ENCODE peak calls at places on chromosome 3, in nine cellular contexts. One of them, this sample, is unnamed.

GRCh38 chr3:44995142-44995770 is 19.2 kb downstream of the EXOSC7 start:
- DNase-seq in GM19239: no peak
- DNase-seq in fibroblast of villous mesenchyme: peak
- DNase-seq in neural crest cell: no peak
- DNase-seq in SK-N-SH: peak
- DNase-seq in NCI-H1436: peak
- DNase-seq in HT1080: no peak
- DNase-seq in cardiac muscle cell: no peak
- DNase-seq in stimulated activated CD4-positive, alpha-beta T cell treated with anti-CD3 and anti-CD28 coated beads, TNF-alpha, amount 100 ng/mL, for 4 hours: no peak
- DNase-seq in this sample: no peak

GRCh38 chr3:46899151-46900006 is 21.9 kb downstream of the PTH1R start:
- DNase-seq in NCI-H1436: no peak
- DNase-seq in GM19239: no peak
- DNase-seq in cardiac muscle cell: no peak
- DNase-seq in fibroblast of villous mesenchyme: no peak
- DNase-seq in HT1080: no peak
- DNase-seq in stimulated activated CD4-positive, alpha-beta T cell treated with anti-CD3 and anti-CD28 coated beads, TNF-alpha, amount 100 ng/mL, for 4 hours: no peak
- DNase-seq in neural crest cell: no peak
- DNase-seq in SK-N-SH: no peak
- DNase-seq in this sample: no peak

GRCh38 chr3:11335056-11335608 is 62.9 kb downstream of the ATG7 start:
- DNase-seq in SK-N-SH: peak
- DNase-seq in fibroblast of villous mesenchyme: peak
- DNase-seq in HT1080: peak
- DNase-seq in cardiac muscle cell: peak
- DNase-seq in neural crest cell: peak
- DNase-seq in stimulated activated CD4-positive, alpha-beta T cell treated with anti-CD3 and anti-CD28 coated beads, TNF-alpha, amount 100 ng/mL, for 4 hours: no peak
- DNase-seq in NCI-H1436: peak
- DNase-seq in GM19239: peak
- DNase-seq in this sample: peak

GRCh38 chr3:43873723-43874122 is 183.0 kb downstream of the ABHD5 start:
- DNase-seq in neural crest cell: no peak
- DNase-seq in NCI-H1436: no peak
- DNase-seq in SK-N-SH: no peak
- DNase-seq in GM19239: no peak
- DNase-seq in fibroblast of villous mesenchyme: no peak
- DNase-seq in cardiac muscle cell: no peak
- DNase-seq in HT1080: peak
- DNase-seq in stimulated activated CD4-positive, alpha-beta T cell treated with anti-CD3 and anti-CD28 coated beads, TNF-alpha, amount 100 ng/mL, for 4 hours: no peak
- DNase-seq in this sample: no peak

GRCh38 chr3:49602049-49602554 is 47.8 kb downstream of the BSN start:
- DNase-seq in SK-N-SH: no peak
- DNase-seq in fibroblast of villous mesenchyme: no peak
- DNase-seq in NCI-H1436: no peak
- DNase-seq in stimulated activated CD4-positive, alpha-beta T cell treated with anti-CD3 and anti-CD28 coated beads, TNF-alpha, amount 100 ng/mL, for 4 hours: no peak
- DNase-seq in GM19239: no peak
- DNase-seq in neural crest cell: no peak
- DNase-seq in cardiac muscle cell: no peak
- DNase-seq in HT1080: peak
- DNase-seq in this sample: no peak

GRCh38 chr3:64244011-64244942 is 19.0 kb upstream of the PRICKLE2 start:
- DNase-seq in fibroblast of villous mesenchyme: no peak
- DNase-seq in SK-N-SH: no peak
- DNase-seq in neural crest cell: no peak
- DNase-seq in HT1080: peak
- DNase-seq in GM19239: no peak
- DNase-seq in stimulated activated CD4-positive, alpha-beta T cell treated with anti-CD3 and anti-CD28 coated beads, TNF-alpha, amount 100 ng/mL, for 4 hours: no peak
- DNase-seq in cardiac muscle cell: no peak
- DNase-seq in NCI-H1436: no peak
- DNase-seq in this sample: no peak

GRCh38 chr3:107431298-107432012 is 54.2 kb downstream of the CCDC54 start:
- DNase-seq in fibroblast of villous mesenchyme: peak
- DNase-seq in SK-N-SH: peak
- DNase-seq in HT1080: no peak
- DNase-seq in stimulated activated CD4-positive, alpha-beta T cell treated with anti-CD3 and anti-CD28 coated beads, TNF-alpha, amount 100 ng/mL, for 4 hours: peak
- DNase-seq in NCI-H1436: peak
- DNase-seq in cardiac muscle cell: peak
- DNase-seq in neural crest cell: peak
- DNase-seq in GM19239: no peak
- DNase-seq in this sample: peak

GRCh38 chr3:124858275-124858674 is 28.9 kb downstream of the ITGB5 start:
- DNase-seq in stimulated activated CD4-positive, alpha-beta T cell treated with anti-CD3 and anti-CD28 coated beads, TNF-alpha, amount 100 ng/mL, for 4 hours: no peak
- DNase-seq in HT1080: peak
- DNase-seq in neural crest cell: no peak
- DNase-seq in GM19239: no peak
- DNase-seq in fibroblast of villous mesenchyme: peak
- DNase-seq in cardiac muscle cell: no peak
- DNase-seq in NCI-H1436: no peak
- DNase-seq in SK-N-SH: no peak
- DNase-seq in this sample: no peak

GRCh38 chr3:72011495-72011894 is 226.5 kb upstream of the PROK2 start:
- DNase-seq in NCI-H1436: no peak
- DNase-seq in cardiac muscle cell: no peak
- DNase-seq in GM19239: no peak
- DNase-seq in HT1080: peak
- DNase-seq in stimulated activated CD4-positive, alpha-beta T cell treated with anti-CD3 and anti-CD28 coated beads, TNF-alpha, amount 100 ng/mL, for 4 hours: no peak
- DNase-seq in fibroblast of villous mesenchyme: no peak
- DNase-seq in neural crest cell: no peak
- DNase-seq in SK-N-SH: no peak
- DNase-seq in this sample: no peak

GRCh38 chr3:105868450-105868744 is 415 bp downstream of the CBLB start:
- DNase-seq in NCI-H1436: peak
- DNase-seq in neural crest cell: peak
- DNase-seq in GM19239: no peak
- DNase-seq in SK-N-SH: peak
- DNase-seq in stimulated activated CD4-positive, alpha-beta T cell treated with anti-CD3 and anti-CD28 coated beads, TNF-alpha, amount 100 ng/mL, for 4 hours: no peak
- DNase-seq in fibroblast of villous mesenchyme: peak
- DNase-seq in cardiac muscle cell: peak
- DNase-seq in HT1080: peak
- DNase-seq in this sample: peak

GRCh38 chr3:58249358-58250092 is 11.9 kb downstream of the ABHD6 start:
- DNase-seq in NCI-H1436: no peak
- DNase-seq in cardiac muscle cell: peak
- DNase-seq in HT1080: no peak
- DNase-seq in fibroblast of villous mesenchyme: no peak
- DNase-seq in SK-N-SH: no peak
- DNase-seq in neural crest cell: no peak
- DNase-seq in stimulated activated CD4-positive, alpha-beta T cell treated with anti-CD3 and anti-CD28 coated beads, TNF-alpha, amount 100 ng/mL, for 4 hours: no peak
- DNase-seq in GM19239: no peak
- DNase-seq in this sample: no peak

GRCh38 chr3:72186485-72186864 is 401.5 kb upstream of the PROK2 start:
- DNase-seq in neural crest cell: no peak
- DNase-seq in SK-N-SH: no peak
- DNase-seq in HT1080: peak
- DNase-seq in GM19239: no peak
- DNase-seq in fibroblast of villous mesenchyme: peak
- DNase-seq in stimulated activated CD4-positive, alpha-beta T cell treated with anti-CD3 and anti-CD28 coated beads, TNF-alpha, amount 100 ng/mL, for 4 hours: no peak
- DNase-seq in NCI-H1436: no peak
- DNase-seq in cardiac muscle cell: no peak
- DNase-seq in this sample: no peak

GRCh38 chr3:16140116-16140893 is 34.2 kb upstream of the GALNT15 start:
- DNase-seq in fibroblast of villous mesenchyme: peak
- DNase-seq in stimulated activated CD4-positive, alpha-beta T cell treated with anti-CD3 and anti-CD28 coated beads, TNF-alpha, amount 100 ng/mL, for 4 hours: no peak
- DNase-seq in SK-N-SH: no peak
- DNase-seq in GM19239: no peak
- DNase-seq in neural crest cell: no peak
- DNase-seq in HT1080: peak
- DNase-seq in NCI-H1436: no peak
- DNase-seq in cardiac muscle cell: no peak
- DNase-seq in this sample: no peak

GRCh38 chr3:24505678-24506560 is 11.3 kb upstream of the THRB start:
- DNase-seq in fibroblast of villous mesenchyme: peak
- DNase-seq in stimulated activated CD4-positive, alpha-beta T cell treated with anti-CD3 and anti-CD28 coated beads, TNF-alpha, amount 100 ng/mL, for 4 hours: no peak
- DNase-seq in NCI-H1436: no peak
- DNase-seq in HT1080: no peak
- DNase-seq in SK-N-SH: no peak
- DNase-seq in cardiac muscle cell: no peak
- DNase-seq in GM19239: no peak
- DNase-seq in neural crest cell: no peak
- DNase-seq in this sample: no peak

GRCh38 chr3:187251599-187251998 is 39.9 kb downstream of the MASP1 start:
- DNase-seq in stimulated activated CD4-positive, alpha-beta T cell treated with anti-CD3 and anti-CD28 coated beads, TNF-alpha, amount 100 ng/mL, for 4 hours: no peak
- DNase-seq in neural crest cell: no peak
- DNase-seq in SK-N-SH: no peak
- DNase-seq in cardiac muscle cell: no peak
- DNase-seq in GM19239: no peak
- DNase-seq in HT1080: no peak
- DNase-seq in fibroblast of villous mesenchyme: no peak
- DNase-seq in NCI-H1436: no peak
- DNase-seq in this sample: no peak

GRCh38 chr3:30044515-30044914 is 561.9 kb upstream of the TGFBR2 start:
- DNase-seq in cardiac muscle cell: no peak
- DNase-seq in neural crest cell: no peak
- DNase-seq in GM19239: no peak
- DNase-seq in NCI-H1436: no peak
- DNase-seq in HT1080: no peak
- DNase-seq in SK-N-SH: no peak
- DNase-seq in stimulated activated CD4-positive, alpha-beta T cell treated with anti-CD3 and anti-CD28 coated beads, TNF-alpha, amount 100 ng/mL, for 4 hours: no peak
- DNase-seq in fibroblast of villous mesenchyme: no peak
- DNase-seq in this sample: no peak

GRCh38 chr3:197025736-197026480 is 3.7 kb downstream of the MELTF start:
- DNase-seq in GM19239: no peak
- DNase-seq in NCI-H1436: no peak
- DNase-seq in stimulated activated CD4-positive, alpha-beta T cell treated with anti-CD3 and anti-CD28 coated beads, TNF-alpha, amount 100 ng/mL, for 4 hours: no peak
- DNase-seq in HT1080: no peak
- DNase-seq in cardiac muscle cell: no peak
- DNase-seq in neural crest cell: no peak
- DNase-seq in SK-N-SH: no peak
- DNase-seq in fibroblast of villous mesenchyme: no peak
- DNase-seq in this sample: no peak

GRCh38 chr3:132020058-132020457 is 14.8 kb downstream of the CPNE4 start:
- DNase-seq in SK-N-SH: no peak
- DNase-seq in fibroblast of villous mesenchyme: no peak
- DNase-seq in cardiac muscle cell: no peak
- DNase-seq in stimulated activated CD4-positive, alpha-beta T cell treated with anti-CD3 and anti-CD28 coated beads, TNF-alpha, amount 100 ng/mL, for 4 hours: no peak
- DNase-seq in HT1080: no peak
- DNase-seq in GM19239: no peak
- DNase-seq in neural crest cell: no peak
- DNase-seq in NCI-H1436: no peak
- DNase-seq in this sample: no peak

GRCh38 chr3:163811996-163812395 is 1266.3 kb downstream of the SI start:
- DNase-seq in NCI-H1436: no peak
- DNase-seq in cardiac muscle cell: no peak
- DNase-seq in stimulated activated CD4-positive, alpha-beta T cell treated with anti-CD3 and anti-CD28 coated beads, TNF-alpha, amount 100 ng/mL, for 4 hours: no peak
- DNase-seq in SK-N-SH: no peak
- DNase-seq in HT1080: no peak
- DNase-seq in neural crest cell: no peak
- DNase-seq in fibroblast of villous mesenchyme: no peak
- DNase-seq in GM19239: no peak
- DNase-seq in this sample: no peak

GRCh38 chr3:5007873-5008272 is 28.6 kb downstream of the BHLHE40 start:
- DNase-seq in stimulated activated CD4-positive, alpha-beta T cell treated with anti-CD3 and anti-CD28 coated beads, TNF-alpha, amount 100 ng/mL, for 4 hours: no peak
- DNase-seq in GM19239: no peak
- DNase-seq in cardiac muscle cell: no peak
- DNase-seq in HT1080: no peak
- DNase-seq in fibroblast of villous mesenchyme: no peak
- DNase-seq in SK-N-SH: no peak
- DNase-seq in neural crest cell: no peak
- DNase-seq in NCI-H1436: no peak
- DNase-seq in this sample: no peak

GRCh38 chr3:155748611-155749365 is 3.9 kb upstream of the PLCH1 start:
- DNase-seq in SK-N-SH: no peak
- DNase-seq in HT1080: peak
- DNase-seq in fibroblast of villous mesenchyme: peak
- DNase-seq in GM19239: no peak
- DNase-seq in NCI-H1436: no peak
- DNase-seq in stimulated activated CD4-positive, alpha-beta T cell treated with anti-CD3 and anti-CD28 coated beads, TNF-alpha, amount 100 ng/mL, for 4 hours: no peak
- DNase-seq in cardiac muscle cell: no peak
- DNase-seq in neural crest cell: no peak
- DNase-seq in this sample: no peak

GRCh38 chr3:120057626-120058025 is 36.6 kb downstream of the GSK3B start:
- DNase-seq in HT1080: no peak
- DNase-seq in fibroblast of villous mesenchyme: no peak
- DNase-seq in cardiac muscle cell: no peak
- DNase-seq in neural crest cell: no peak
- DNase-seq in GM19239: peak
- DNase-seq in NCI-H1436: no peak
- DNase-seq in stimulated activated CD4-positive, alpha-beta T cell treated with anti-CD3 and anti-CD28 coated beads, TNF-alpha, amount 100 ng/mL, for 4 hours: no peak
- DNase-seq in SK-N-SH: no peak
- DNase-seq in this sample: no peak

GRCh38 chr3:127738192-127738840 is 65.6 kb downstream of the ABTB1 start:
- DNase-seq in cardiac muscle cell: no peak
- DNase-seq in fibroblast of villous mesenchyme: peak
- DNase-seq in neural crest cell: no peak
- DNase-seq in HT1080: peak
- DNase-seq in SK-N-SH: no peak
- DNase-seq in stimulated activated CD4-positive, alpha-beta T cell treated with anti-CD3 and anti-CD28 coated beads, TNF-alpha, amount 100 ng/mL, for 4 hours: no peak
- DNase-seq in GM19239: no peak
- DNase-seq in NCI-H1436: no peak
- DNase-seq in this sample: peak

GRCh38 chr3:26099692-26100091 is 309.8 kb downstream of the OXSM start:
- DNase-seq in GM19239: no peak
- DNase-seq in fibroblast of villous mesenchyme: no peak
- DNase-seq in stimulated activated CD4-positive, alpha-beta T cell treated with anti-CD3 and anti-CD28 coated beads, TNF-alpha, amount 100 ng/mL, for 4 hours: no peak
- DNase-seq in SK-N-SH: no peak
- DNase-seq in neural crest cell: no peak
- DNase-seq in cardiac muscle cell: peak
- DNase-seq in NCI-H1436: no peak
- DNase-seq in HT1080: peak
- DNase-seq in this sample: no peak

GRCh38 chr3:53216723-53217122 is 39.1 kb downstream of the TKT start:
- DNase-seq in GM19239: no peak
- DNase-seq in NCI-H1436: no peak
- DNase-seq in fibroblast of villous mesenchyme: no peak
- DNase-seq in cardiac muscle cell: no peak
- DNase-seq in neural crest cell: no peak
- DNase-seq in SK-N-SH: no peak
- DNase-seq in stimulated activated CD4-positive, alpha-beta T cell treated with anti-CD3 and anti-CD28 coated beads, TNF-alpha, amount 100 ng/mL, for 4 hours: no peak
- DNase-seq in HT1080: no peak
- DNase-seq in this sample: no peak

GRCh38 chr3:134650431-134651346 is at the start of gene KY:
- DNase-seq in GM19239: no peak
- DNase-seq in HT1080: no peak
- DNase-seq in SK-N-SH: peak
- DNase-seq in neural crest cell: peak
- DNase-seq in stimulated activated CD4-positive, alpha-beta T cell treated with anti-CD3 and anti-CD28 coated beads, TNF-alpha, amount 100 ng/mL, for 4 hours: no peak
- DNase-seq in cardiac muscle cell: peak
- DNase-seq in NCI-H1436: peak
- DNase-seq in fibroblast of villous mesenchyme: peak
- DNase-seq in this sample: peak

GRCh38 chr3:13519392-13519791 is 29.5 kb upstream of the FBLN2 start:
- DNase-seq in SK-N-SH: no peak
- DNase-seq in GM19239: no peak
- DNase-seq in fibroblast of villous mesenchyme: no peak
- DNase-seq in neural crest cell: no peak
- DNase-seq in stimulated activated CD4-positive, alpha-beta T cell treated with anti-CD3 and anti-CD28 coated beads, TNF-alpha, amount 100 ng/mL, for 4 hours: no peak
- DNase-seq in HT1080: no peak
- DNase-seq in cardiac muscle cell: no peak
- DNase-seq in NCI-H1436: no peak
- DNase-seq in this sample: no peak

GRCh38 chr3:188179006-188179966 is 25.3 kb downstream of the LPP start:
- DNase-seq in HT1080: no peak
- DNase-seq in cardiac muscle cell: peak
- DNase-seq in NCI-H1436: no peak
- DNase-seq in stimulated activated CD4-positive, alpha-beta T cell treated with anti-CD3 and anti-CD28 coated beads, TNF-alpha, amount 100 ng/mL, for 4 hours: no peak
- DNase-seq in fibroblast of villous mesenchyme: no peak
- DNase-seq in neural crest cell: no peak
- DNase-seq in GM19239: no peak
- DNase-seq in SK-N-SH: no peak
- DNase-seq in this sample: no peak

GRCh38 chr3:136473716-136474326 is 223.7 kb downstream of the PCCB start:
- DNase-seq in GM19239: no peak
- DNase-seq in neural crest cell: no peak
- DNase-seq in HT1080: no peak
- DNase-seq in stimulated activated CD4-positive, alpha-beta T cell treated with anti-CD3 and anti-CD28 coated beads, TNF-alpha, amount 100 ng/mL, for 4 hours: no peak
- DNase-seq in cardiac muscle cell: no peak
- DNase-seq in NCI-H1436: no peak
- DNase-seq in fibroblast of villous mesenchyme: peak
- DNase-seq in SK-N-SH: no peak
- DNase-seq in this sample: no peak

GRCh38 chr3:16604887-16605602 is at the start of gene DAZL:
- DNase-seq in NCI-H1436: no peak
- DNase-seq in SK-N-SH: peak
- DNase-seq in fibroblast of villous mesenchyme: no peak
- DNase-seq in HT1080: no peak
- DNase-seq in GM19239: no peak
- DNase-seq in stimulated activated CD4-positive, alpha-beta T cell treated with anti-CD3 and anti-CD28 coated beads, TNF-alpha, amount 100 ng/mL, for 4 hours: no peak
- DNase-seq in neural crest cell: no peak
- DNase-seq in cardiac muscle cell: no peak
- DNase-seq in this sample: no peak

GRCh38 chr3:197539651-197540051 is 16.1 kb downstream of the BDH1 start:
- DNase-seq in neural crest cell: no peak
- DNase-seq in HT1080: peak
- DNase-seq in stimulated activated CD4-positive, alpha-beta T cell treated with anti-CD3 and anti-CD28 coated beads, TNF-alpha, amount 100 ng/mL, for 4 hours: no peak
- DNase-seq in GM19239: no peak
- DNase-seq in cardiac muscle cell: no peak
- DNase-seq in NCI-H1436: no peak
- DNase-seq in fibroblast of villous mesenchyme: no peak
- DNase-seq in SK-N-SH: no peak
- DNase-seq in this sample: peak

This sample was measured in T47D.